ENCODE peak calls at places on chromosomes 16 and 17, in four cellular contexts. Q, G, O and P are unnamed samples.

GRCh38 chr17:18041776-18042175 is 2.6 kb downstream of the GID4 start:
- DNase-seq in Q (no peak), G (no peak), O (no peak), P (no peak)

GRCh38 chr16:17836868-17837602 is 366.3 kb upstream of the XYLT1 start:
- DNase-seq in Q (peak), G (peak), O (no peak), P (no peak)

GRCh38 chr16:24652209-24652712 is 77.2 kb upstream of the TNRC6A start:
- DNase-seq in Q (no peak), G (no peak), O (no peak), P (peak)

GRCh38 chr17:28174352-28175046 is 132.0 kb downstream of the NLK start:
- DNase-seq in Q (no peak), G (no peak), O (peak), P (no peak)

GRCh38 chr16:12311887-12312286 is 335.4 kb downstream of the SNX29 start:
- DNase-seq in Q (no peak), G (no peak), O (no peak), P (no peak)

GRCh38 chr17:78137392-78138203 is 7.0 kb downstream of the TMC8 start:
- DNase-seq in Q (no peak), G (no peak), O (no peak), P (peak)

GRCh38 chr17:34354637-34355036 is 1.6 kb upstream of the CCL13 start:
- DNase-seq in Q (no peak), G (no peak), O (no peak), P (no peak)

GRCh38 chr17:49216482-49216881 is 6.0 kb downstream of the ABI3 start:
- DNase-seq in Q (no peak), G (no peak), O (no peak), P (no peak)

GRCh38 chr16:17470002-17470870 is 524 bp downstream of the XYLT1 start:
- DNase-seq in Q (peak), G (no peak), O (no peak), P (peak)

GRCh38 chr16:24686678-24687077 is 42.8 kb upstream of the TNRC6A start:
- DNase-seq in Q (no peak), G (no peak), O (no peak), P (no peak)

GRCh38 chr17:43401293-43401692 is 2.5 kb downstream of the ARL4D start:
- DNase-seq in Q (peak), G (no peak), O (no peak), P (no peak)

GRCh38 chr17:72119963-72120877 is 600 bp upstream of the SOX9 start:
- DNase-seq in Q (peak), G (peak), O (no peak), P (peak)

GRCh38 chr17:58666858-58667267 is 25.0 kb downstream of the TEX14 start:
- DNase-seq in Q (peak), G (no peak), O (no peak), P (no peak)

GRCh38 chr16:67518676-67519075 is 10.0 kb upstream of the RIPOR1 start:
- DNase-seq in Q (no peak), G (no peak), O (no peak), P (no peak)

GRCh38 chr16:80899804-80900592 is 95.6 kb upstream of the CDYL2 start:
- DNase-seq in Q (no peak), G (peak), O (no peak), P (peak)

GRCh38 chr16:11072420-11073153 is 128.2 kb downstream of the CLEC16A start:
- DNase-seq in Q (no peak), G (no peak), O (no peak), P (no peak)

GRCh38 chr16:87824016-87824990 is 45.0 kb downstream of the SLC7A5 start:
- DNase-seq in Q (no peak), G (no peak), O (no peak), P (no peak)

GRCh38 chr16:87625241-87625797 is 23.0 kb downstream of the JPH3 start:
- DNase-seq in Q (no peak), G (no peak), O (no peak), P (no peak)

GRCh38 chr17:35540589-35541404 is 3.3 kb upstream of the SLFN12L start:
- DNase-seq in Q (no peak), G (no peak), O (no peak), P (no peak)

DNA sequence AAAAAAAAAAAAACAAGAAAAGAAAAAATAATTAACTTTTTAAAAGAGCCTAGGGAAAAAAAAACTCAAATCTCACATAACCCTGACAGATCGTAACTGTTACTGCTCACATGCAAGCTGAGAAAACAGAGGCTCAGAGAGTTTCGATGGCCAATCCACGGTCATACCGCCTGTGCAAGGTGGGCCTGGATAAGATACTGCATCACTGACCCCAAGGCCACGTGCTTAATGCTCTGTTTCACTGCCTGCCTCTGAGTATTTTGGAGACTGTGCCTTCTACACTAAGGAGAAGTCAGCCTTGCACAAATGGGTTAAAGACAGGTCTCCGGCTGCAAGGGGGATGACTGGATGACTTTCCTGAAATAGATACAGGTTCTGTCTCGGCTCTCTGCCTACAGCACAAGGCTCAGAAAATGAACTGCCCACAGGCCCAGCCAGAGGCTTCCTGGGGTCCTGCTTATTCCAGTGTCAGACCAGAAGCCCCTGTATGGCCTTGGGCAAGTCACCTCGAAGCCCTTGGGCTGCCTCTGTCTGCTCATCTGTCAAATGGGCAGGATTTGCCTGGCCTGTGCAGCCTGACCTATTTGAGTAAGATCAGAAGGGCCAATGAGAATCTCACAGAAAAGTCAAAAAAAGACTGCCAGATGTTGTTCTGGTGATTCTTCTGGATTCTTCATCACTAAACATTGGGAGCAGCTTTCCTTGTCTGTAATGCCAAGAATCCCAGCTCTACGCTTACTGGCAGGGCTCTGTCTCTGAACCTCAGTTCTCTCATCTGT is 25.8 kb downstream of the CNGB1 start:
- DNase-seq in Q (no peak), G (no peak), O (no peak), P (no peak)
- TF ChIP-seq RAD21 in Q (no peak), G (no peak), O (no peak), P (no peak)

GRCh38 chr17:41633498-41634197 is 9.3 kb upstream of the KRT17 start:
- DNase-seq in Q (no peak), G (no peak), O (no peak), P (no peak)
- TF ChIP-seq PBX3 in Q (no peak), G (no peak), O (no peak), P (no peak)

GRCh38 chr16:86379505-86379846 is 130.9 kb upstream of the FOXF1 start:
- DNase-seq in Q (no peak), G (no peak), O (no peak), P (no peak)
- TF ChIP-seq RAD21 in Q (no peak), G (no peak), O (no peak), P (no peak)

GRCh38 chr16:1960665-1961630 is 1.6 kb downstream of the NDUFB10 start:
- DNase-seq in Q (no peak), G (peak), O (no peak), P (no peak)
- TF ChIP-seq PBX3 in Q (peak), G (no peak), O (peak), P (peak)

GRCh38 chr17:42363767-42364585 is 24.3 kb downstream of the STAT3 start:
- DNase-seq in Q (no peak), G (no peak), O (no peak), P (no peak)

GRCh38 chr17:42359133-42359532 is 29.1 kb downstream of the STAT3 start:
- DNase-seq in Q (no peak), G (no peak), O (no peak), P (no peak)

GRCh38 chr17:42363231-42363630 is 25.0 kb downstream of the STAT3 start:
- DNase-seq in Q (no peak), G (no peak), O (no peak), P (no peak)

GRCh38 chr17:42362245-42362961 is 25.8 kb downstream of the STAT3 start:
- DNase-seq in Q (no peak), G (no peak), O (no peak), P (no peak)

DNA sequence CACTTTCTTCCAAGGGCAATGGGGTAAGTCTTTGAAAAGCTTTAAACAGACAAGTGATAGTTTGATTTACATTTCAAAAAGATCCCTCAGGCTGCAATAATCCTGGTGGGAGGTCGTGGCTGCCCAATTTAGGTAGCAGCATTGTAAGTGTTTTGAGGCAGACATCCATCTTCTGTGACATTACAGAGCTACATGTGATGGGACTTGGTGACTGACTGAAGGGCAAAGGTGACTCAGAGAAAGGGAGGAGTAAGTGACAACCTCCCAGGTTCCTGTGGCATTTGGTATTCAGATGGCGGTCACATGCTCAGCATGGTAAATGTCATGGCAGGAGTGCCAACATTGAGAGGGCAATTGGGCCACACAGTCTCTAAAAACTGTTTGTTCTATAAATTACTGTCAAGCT is 26.5 kb downstream of the STAT3 start:
- DNase-seq in Q (no peak), G (peak), O (no peak), P (no peak)
- TF ChIP-seq RAD21 in Q (no peak), G (no peak), O (no peak), P (no peak)

GRCh38 chr17:73480740-73481139 is 163.5 kb downstream of the SDK2 start:
- DNase-seq in Q (no peak), G (no peak), O (no peak), P (no peak)
- TF ChIP-seq PBX3 in Q (no peak), G (no peak), O (no peak), P (no peak)

GRCh38 chr17:16477255-16477654 is 14.7 kb downstream of the LRRC75A start:
- DNase-seq in Q (peak), G (peak), O (no peak), P (no peak)

GRCh38 chr17:16480995-16481394 is 11.0 kb downstream of the LRRC75A start:
- DNase-seq in Q (no peak), G (no peak), O (no peak), P (no peak)

GRCh38 chr17:16478693-16479092 is 13.3 kb downstream of the LRRC75A start:
- DNase-seq in Q (no peak), G (no peak), O (no peak), P (no peak)

GRCh38 chr17:16477666-16478065 is 14.3 kb downstream of the LRRC75A start:
- DNase-seq in Q (no peak), G (no peak), O (no peak), P (no peak)

DNA sequence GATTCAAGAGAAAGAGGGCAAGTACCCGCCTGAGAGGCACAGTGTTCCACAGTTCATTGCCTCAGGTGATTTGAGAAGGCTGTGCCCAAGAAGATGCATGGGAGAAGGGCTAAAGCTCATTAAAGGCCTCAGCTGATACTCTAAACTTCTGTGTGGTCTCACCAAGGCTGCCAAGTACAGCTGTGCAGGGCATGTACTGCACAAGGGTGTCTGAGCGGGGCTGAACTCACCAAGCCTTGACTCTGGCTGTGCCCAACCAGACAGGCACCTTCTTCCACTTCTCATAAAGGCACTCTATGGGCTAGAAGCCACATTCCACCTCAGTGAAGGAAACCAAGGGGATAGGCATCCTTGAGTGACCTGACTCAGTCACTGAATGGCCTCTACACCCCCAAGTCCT is 12.7 kb downstream of the LRRC75A start:
- DNase-seq in Q (no peak), G (no peak), O (no peak), P (no peak)
- TF ChIP-seq RAD21 in Q (no peak), G (no peak), O (no peak), P (no peak)

GRCh38 chr16:50821586-50821985 is 79.7 kb downstream of the CYLD start:
- DNase-seq in Q (no peak), G (peak), O (no peak), P (no peak)
- TF ChIP-seq PBX3 in Q (no peak), G (no peak), O (no peak), P (no peak)